ENCODE peak calls at places on chromosome 2, in four cellular contexts. V is activated gamma-delta T cell, I is Calu3, R is uterus. U is an unnamed sample.

GRCh38 chr2:152336854-152337510 is 2.0 kb downstream of the FMNL2 start:
- DNase-seq in V (no peak), I (peak), R (peak), U (peak)

GRCh38 chr2:104447831-104448434 is 406.0 kb upstream of the POU3F3 start:
- DNase-seq in V (no peak), I (no peak), R (no peak), U (no peak)

GRCh38 chr2:138245309-138245708 is 256.3 kb upstream of the SPOPL start:
- DNase-seq in V (no peak), I (no peak), R (no peak), U (no peak)

GRCh38 chr2:86068098-86069047 is 37.3 kb downstream of the POLR1A start:
- DNase-seq in V (no peak), I (no peak), R (no peak), U (no peak)

GRCh38 chr2:83873110-83873509 is 586.0 kb downstream of the SUCLG1 start:
- DNase-seq in V (no peak), I (no peak), R (no peak), U (no peak)

GRCh38 chr2:167289651-167290410 is 401.6 kb downstream of the XIRP2 start:
- DNase-seq in V (no peak), I (no peak), R (no peak), U (no peak)

GRCh38 chr2:19579466-19579865 is 221.0 kb upstream of the OSR1 start:
- DNase-seq in V (no peak), I (no peak), R (no peak), U (no peak)

GRCh38 chr2:144137705-144138428 is 382.1 kb downstream of the ZEB2 start:
- DNase-seq in V (no peak), I (no peak), R (no peak), U (no peak)

GRCh38 chr2:11492244-11492643 is 26.3 kb upstream of the E2F6 start:
- DNase-seq in V (no peak), I (no peak), R (no peak), U (no peak)

GRCh38 chr2:164306872-164307271 is 314.4 kb downstream of the GRB14 start:
- DNase-seq in V (no peak), I (no peak), R (no peak), U (no peak)

U was measured in trophoblast cell.